ENCODE peak calls at places on chromosomes 11 and 22, in ten cellular contexts. J is stimulated activated CD8-positive, alpha-beta memory T cell treated with anti-CD3 and anti-CD28 coated beads, Interleukin-12 subunit alpha, Interleukin-12 subunit beta, amount 100 ng/mL, for 1 hour; H is AML-193; C is ascending aorta; P is HAP-1; X is T follicular helper cell; L is NCI-H345; D is stimulated activated CD4-positive, alpha-beta T cell treated with anti-CD3 and anti-CD28 coated beads, Interleukin-2, amount 100 ng/mL, for 24 hours; N is activated CD4-positive, alpha-beta T cell treated with anti-CD3 and anti-CD28 coated beads, Interleukin-2, amount 50 U/mL, for 1 hour; R is HuH-7.5. B is an unnamed sample.

GRCh38 chr11:71250512-71251158 is 1.7 kb downstream of the SHANK2 start:
- DNase-seq in J (no peak), H (no peak), C (no peak), P (no peak), X (no peak), L (peak), D (no peak), N (no peak), R (no peak), B (no peak)

GRCh38 chr22:26416670-26417270 is 12.3 kb upstream of the ASPHD2 start:
- DNase-seq in J (no peak), H (no peak), C (no peak), P (no peak), X (no peak), L (no peak), D (no peak), N (no peak), R (no peak), B (peak)

GRCh38 chr22:32684148-32684821 is 117.2 kb upstream of the TIMP3 start:
- DNase-seq in J (no peak), H (no peak), C (no peak), P (no peak), X (no peak), L (no peak), D (no peak), N (no peak), R (no peak), B (no peak)

GRCh38 chr11:103327721-103328120 is 218.5 kb downstream of the DYNC2H1 start:
- DNase-seq in J (no peak), H (no peak), C (no peak), P (no peak), X (no peak), L (no peak), D (no peak), N (no peak), R (no peak), B (no peak)

GRCh38 chr11:67280341-67280790 is 8.7 kb upstream of the ANKRD13D start:
- DNase-seq in J (no peak), H (no peak), C (no peak), P (no peak), X (no peak), L (no peak), D (no peak), N (no peak), R (no peak), B (no peak)

GRCh38 chr11:129141748-129142475 is 50.2 kb downstream of the ARHGAP32 start:
- DNase-seq in J (no peak), H (no peak), C (no peak), P (no peak), X (no peak), L (no peak), D (no peak), N (no peak), R (no peak), B (peak)

GRCh38 chr11:65962136-65962564 is 616 bp downstream of the SART1 start:
- DNase-seq in J (no peak), H (no peak), C (no peak), P (no peak), X (no peak), L (no peak), D (no peak), N (no peak), R (no peak), B (no peak)

GRCh38 chr11:66457826-66458225 is 8.9 kb upstream of the PELI3 start:
- DNase-seq in J (no peak), H (peak), C (no peak), P (no peak), X (no peak), L (no peak), D (no peak), N (no peak), R (no peak), B (no peak)

GRCh38 chr11:10931761-10932700 is 74.2 kb upstream of the ZBED5 start:
- DNase-seq in J (no peak), H (no peak), C (no peak), P (peak), X (no peak), L (peak), D (no peak), N (no peak), R (no peak), B (no peak)

GRCh38 chr11:71481101-71481960 is 28.3 kb downstream of the NADSYN1 start:
- DNase-seq in J (no peak), H (no peak), C (no peak), P (no peak), X (no peak), L (no peak), D (no peak), N (no peak), R (peak), B (no peak)

GRCh38 chr11:62166371-62166770 is 23.6 kb upstream of the SCGB1D1 start:
- DNase-seq in J (no peak), H (no peak), C (no peak), P (no peak), X (no peak), L (no peak), D (no peak), N (no peak), R (no peak), B (no peak)

GRCh38 chr11:20156280-20156875 is 3.9 kb downstream of the DBX1 start:
- DNase-seq in J (peak), H (no peak), C (no peak), P (no peak), X (peak), L (no peak), D (peak), N (peak), R (no peak), B (no peak)

GRCh38 chr11:67416416-67417335 is 1.2 kb downstream of the CARNS1 start:
- DNase-seq in J (peak), H (no peak), C (no peak), P (no peak), X (peak), L (peak), D (peak), N (peak), R (no peak), B (no peak)

GRCh38 chr11:93921695-93922468 is 71.5 kb upstream of the VSTM5 start:
- DNase-seq in J (no peak), H (peak), C (no peak), P (peak), X (no peak), L (peak), D (no peak), N (no peak), R (peak), B (peak)

GRCh38 chr11:61967924-61968757 is 707 bp upstream of the FTH1 start:
- DNase-seq in J (no peak), H (no peak), C (no peak), P (no peak), X (no peak), L (peak), D (peak), N (peak), R (peak), B (peak)

GRCh38 chr11:134110252-134110651 is 41.4 kb downstream of the JAM3 start:
- DNase-seq in J (no peak), H (no peak), C (no peak), P (no peak), X (no peak), L (no peak), D (no peak), N (no peak), R (no peak), B (no peak)

GRCh38 chr11:11584446-11584810 is 37.4 kb downstream of the GALNT18 start:
- DNase-seq in J (no peak), H (no peak), C (no peak), P (no peak), X (no peak), L (no peak), D (no peak), N (no peak), R (no peak), B (peak)

GRCh38 chr11:94658386-94658785 is 91.2 kb downstream of the PIWIL4 start:
- DNase-seq in J (no peak), H (no peak), C (no peak), P (no peak), X (no peak), L (peak), D (no peak), N (no peak), R (no peak), B (no peak)

GRCh38 chr11:19428206-19429001 is 187.7 kb upstream of the E2F8 start:
- DNase-seq in J (no peak), H (no peak), C (no peak), P (no peak), X (no peak), L (no peak), D (no peak), N (no peak), R (no peak), B (peak)

GRCh38 chr11:68128682-68129327 is 7.6 kb upstream of the CHKA start:
- DNase-seq in J (no peak), H (no peak), C (no peak), P (no peak), X (no peak), L (no peak), D (no peak), N (no peak), R (peak), B (no peak)

GRCh38 chr11:9678576-9678975 is 14.7 kb downstream of the SWAP70 start:
- DNase-seq in J (no peak), H (no peak), C (no peak), P (no peak), X (no peak), L (no peak), D (no peak), N (no peak), R (no peak), B (no peak)

GRCh38 chr11:62127426-62127825 is 3.6 kb downstream of the INCENP start:
- DNase-seq in J (no peak), H (no peak), C (no peak), P (no peak), X (no peak), L (no peak), D (no peak), N (no peak), R (no peak), B (no peak)

GRCh38 chr22:48889887-48890692 is 937.6 kb downstream of the BRD1 start:
- DNase-seq in J (no peak), H (no peak), C (no peak), P (no peak), X (no peak), L (no peak), D (no peak), N (no peak), R (no peak), B (no peak)

GRCh38 chr22:37219534-37219933 is 7.3 kb upstream of the SSTR3 start:
- DNase-seq in J (no peak), H (no peak), C (no peak), P (no peak), X (no peak), L (no peak), D (no peak), N (no peak), R (no peak), B (no peak)

GRCh38 chr22:31829505-31829904 is 75.7 kb downstream of the DEPDC5 start:
- DNase-seq in J (peak), H (no peak), C (no peak), P (no peak), X (no peak), L (no peak), D (peak), N (no peak), R (no peak), B (peak)

GRCh38 chr11:71542856-71543743 is 5.1 kb upstream of the KRTAP5-9 start:
- DNase-seq in J (no peak), H (no peak), C (no peak), P (no peak), X (no peak), L (no peak), D (no peak), N (no peak), R (no peak), B (no peak)

GRCh38 chr11:116698080-116698479 is 74.7 kb downstream of the BUD13 start:
- DNase-seq in J (no peak), H (no peak), C (no peak), P (no peak), X (no peak), L (no peak), D (no peak), N (no peak), R (no peak), B (no peak)

GRCh38 chr22:23073506-23074229 is 3.3 kb downstream of the GNAZ start:
- DNase-seq in J (no peak), H (no peak), C (no peak), P (no peak), X (no peak), L (no peak), D (no peak), N (no peak), R (no peak), B (no peak)

GRCh38 chr22:48709976-48710375 is 1117.7 kb downstream of the BRD1 start:
- DNase-seq in J (no peak), H (no peak), C (no peak), P (no peak), X (no peak), L (no peak), D (no peak), N (no peak), R (no peak), B (no peak)

GRCh38 chr11:36091256-36091811 is 147.5 kb downstream of the LDLRAD3 start:
- DNase-seq in J (no peak), H (peak), C (no peak), P (no peak), X (no peak), L (no peak), D (no peak), N (no peak), R (no peak), B (peak)

GRCh38 chr11:27605422-27605821 is 94.8 kb downstream of the BDNF start:
- DNase-seq in J (no peak), H (no peak), C (no peak), P (no peak), X (no peak), L (no peak), D (no peak), N (no peak), R (no peak), B (no peak)

GRCh38 chr11:47056261-47056915 is 119.8 kb downstream of the CSTPP1 start:
- DNase-seq in J (no peak), H (no peak), C (no peak), P (no peak), X (no peak), L (no peak), D (no peak), N (no peak), R (no peak), B (peak)

GRCh38 chr11:46120361-46120710 is 918 bp downstream of the PHF21A start:
- DNase-seq in J (no peak), H (no peak), C (no peak), P (no peak), X (no peak), L (peak), D (peak), N (peak), R (no peak), B (no peak)

GRCh38 chr11:111634981-111635705 is 32.9 kb downstream of the SIK2 start:
- DNase-seq in J (no peak), H (no peak), C (no peak), P (no peak), X (no peak), L (no peak), D (no peak), N (no peak), R (no peak), B (peak)

GRCh38 chr11:131025421-131026126 is 109.3 kb upstream of the SNX19 start:
- DNase-seq in J (no peak), H (no peak), C (no peak), P (no peak), X (no peak), L (no peak), D (no peak), N (no peak), R (no peak), B (no peak)

GRCh38 chr22:25845985-25846745 is 104.2 kb downstream of the MYO18B start:
- DNase-seq in J (no peak), H (no peak), C (no peak), P (no peak), X (no peak), L (no peak), D (no peak), N (no peak), R (no peak), B (peak)

GRCh38 chr11:42462558-42463310 is 849.1 kb upstream of the API5 start:
- DNase-seq in J (no peak), H (no peak), C (no peak), P (no peak), X (no peak), L (no peak), D (no peak), N (no peak), R (no peak), B (peak)

GRCh38 chr22:30327864-30328345 is 1.2 kb upstream of the TBC1D10A start:
- DNase-seq in J (no peak), H (no peak), C (no peak), P (no peak), X (no peak), L (no peak), D (no peak), N (no peak), R (peak), B (peak)

B was measured in mammary epithelial cell.